ENCODE peak calls at places on chromosome 16, in nine cellular contexts. B, E, T, S, P, Y, I, W and H are unnamed samples.

GRCh38 chr16:69481901-69482341 is 57.5 kb downstream of the CYB5B start:
- DNase-seq in S (peak), P (peak), T (peak), B (no peak), I (peak), E (no peak), Y (peak), W (peak), H (no peak)

GRCh38 chr16:23057013-23057596 is 92.1 kb downstream of the USP31 start:
- DNase-seq in P (no peak), B (no peak), S (no peak), W (no peak), T (no peak), I (no peak), Y (no peak), E (no peak), H (no peak)

GRCh38 chr16:48284772-48285409 is 37.6 kb upstream of the ABCC11 start:
- DNase-seq in T (no peak), S (no peak), E (no peak), W (no peak), Y (no peak), B (peak), I (no peak), P (no peak), H (no peak)

GRCh38 chr16:54503436-54503835 is 216.8 kb upstream of the IRX3 start:
- DNase-seq in T (no peak), S (no peak), Y (peak), B (no peak), P (no peak), I (no peak), E (no peak), W (no peak), H (no peak)

GRCh38 chr16:66682271-66682670 is 14.3 kb downstream of the CMTM4 start:
- DNase-seq in T (no peak), P (no peak), S (no peak), I (no peak), E (no peak), Y (no peak), W (no peak), B (no peak), H (no peak)

GRCh38 chr16:79172306-79172705 is 428.2 kb downstream of the MAF start:
- DNase-seq in I (no peak), Y (no peak), P (peak), B (no peak), S (no peak), W (no peak), T (no peak), E (no peak), H (no peak)

GRCh38 chr16:23171234-23171948 is 11.2 kb upstream of the SCNN1G start:
- DNase-seq in B (no peak), T (no peak), W (no peak), E (no peak), S (no peak), P (no peak), Y (peak), I (no peak), H (no peak)

GRCh38 chr16:66204761-66205160 is 161.7 kb upstream of the CDH5 start:
- DNase-seq in T (no peak), B (no peak), P (no peak), S (no peak), W (no peak), I (no peak), E (no peak), Y (peak), H (no peak)

GRCh38 chr16:80105160-80105559 is 435.6 kb upstream of the DYNLRB2 start:
- DNase-seq in E (no peak), I (peak), S (no peak), B (no peak), P (peak), T (no peak), W (no peak), Y (no peak), H (no peak)

GRCh38 chr16:25089346-25089745 is 22.2 kb upstream of the LCMT1 start:
- DNase-seq in P (no peak), E (no peak), Y (no peak), W (no peak), S (no peak), I (no peak), T (no peak), B (no peak), H (no peak)

GRCh38 chr16:67407176-67407787 is 9.0 kb downstream of the ZDHHC1 start:
- DNase-seq in E (no peak), B (no peak), S (no peak), I (no peak), Y (peak), T (no peak), P (no peak), W (no peak), H (no peak)

GRCh38 chr16:17518441-17518840 is 47.7 kb upstream of the XYLT1 start:
- DNase-seq in W (no peak), T (no peak), E (no peak), I (no peak), S (no peak), P (no peak), B (no peak), Y (peak), H (no peak)

GRCh38 chr16:73546351-73546845 is 498.5 kb upstream of the ZFHX3 start:
- DNase-seq in I (no peak), Y (no peak), S (no peak), W (no peak), P (no peak), B (no peak), T (no peak), E (no peak), H (no peak)

GRCh38 chr16:73956592-73957495 is 339.8 kb upstream of the PSMD7 start:
- DNase-seq in T (peak), B (peak), S (peak), E (peak), P (peak), Y (peak), W (peak), I (peak), H (peak)

GRCh38 chr16:69424053-69424934 is at the start of gene CYB5B:
- DNase-seq in T (peak), W (peak), Y (peak), E (peak), S (peak), P (peak), B (peak), I (peak), H (peak)

GRCh38 chr16:88983771-88984687 is 7.0 kb upstream of the CBFA2T3 start:
- DNase-seq in P (no peak), B (no peak), E (no peak), S (no peak), W (no peak), T (no peak), Y (no peak), I (no peak), H (no peak)

GRCh38 chr16:53714080-53715050 is 10.4 kb downstream of the FTO start:
- DNase-seq in B (no peak), Y (peak), T (peak), I (no peak), P (no peak), S (no peak), E (no peak), W (peak), H (no peak)

GRCh38 chr16:87723224-87723619 is 42.6 kb downstream of the KLHDC4 start:
- DNase-seq in E (no peak), T (peak), S (no peak), I (no peak), W (no peak), Y (peak), P (peak), B (no peak), H (no peak)

GRCh38 chr16:64453643-64454042 is 668.2 kb downstream of the CDH11 start:
- DNase-seq in E (no peak), Y (no peak), I (no peak), T (no peak), B (peak), W (no peak), P (no peak), S (no peak), H (no peak)

GRCh38 chr16:77211880-77212735 is 12.9 kb downstream of the SYCE1L start:
- DNase-seq in P (peak), W (peak), B (peak), E (peak), I (peak), T (no peak), S (no peak), Y (no peak), H (no peak)

DNA sequence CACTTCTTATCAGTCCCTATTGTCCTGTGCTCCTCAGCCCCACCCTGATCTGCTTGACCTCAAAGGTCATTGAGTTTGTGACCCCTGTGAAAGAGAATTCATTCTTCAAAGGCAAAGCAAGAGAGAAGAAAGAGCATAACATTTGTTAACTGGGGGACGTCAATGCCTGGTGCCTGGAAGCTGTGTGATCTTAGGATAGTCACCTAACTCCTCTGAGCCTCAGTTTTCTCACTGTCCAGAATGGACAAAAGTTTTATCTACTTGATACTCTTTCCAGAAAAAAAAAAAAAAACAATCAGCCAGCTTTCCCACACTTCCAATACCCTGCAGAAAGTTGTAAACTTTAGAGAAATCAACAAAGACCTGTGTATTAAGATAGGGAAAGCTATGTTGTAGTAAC is 173.1 kb downstream of the C16orf78 start:
- DNase-seq in T (no peak), I (no peak), P (no peak), Y (no peak), W (no peak), E (no peak), B (no peak), S (no peak), H (no peak)
- H3K4me3 ChIP-seq in T (no peak), I (no peak), P (no peak), Y (no peak), W (no peak), E (no peak), B (no peak), S (no peak), H (no peak)

DNA sequence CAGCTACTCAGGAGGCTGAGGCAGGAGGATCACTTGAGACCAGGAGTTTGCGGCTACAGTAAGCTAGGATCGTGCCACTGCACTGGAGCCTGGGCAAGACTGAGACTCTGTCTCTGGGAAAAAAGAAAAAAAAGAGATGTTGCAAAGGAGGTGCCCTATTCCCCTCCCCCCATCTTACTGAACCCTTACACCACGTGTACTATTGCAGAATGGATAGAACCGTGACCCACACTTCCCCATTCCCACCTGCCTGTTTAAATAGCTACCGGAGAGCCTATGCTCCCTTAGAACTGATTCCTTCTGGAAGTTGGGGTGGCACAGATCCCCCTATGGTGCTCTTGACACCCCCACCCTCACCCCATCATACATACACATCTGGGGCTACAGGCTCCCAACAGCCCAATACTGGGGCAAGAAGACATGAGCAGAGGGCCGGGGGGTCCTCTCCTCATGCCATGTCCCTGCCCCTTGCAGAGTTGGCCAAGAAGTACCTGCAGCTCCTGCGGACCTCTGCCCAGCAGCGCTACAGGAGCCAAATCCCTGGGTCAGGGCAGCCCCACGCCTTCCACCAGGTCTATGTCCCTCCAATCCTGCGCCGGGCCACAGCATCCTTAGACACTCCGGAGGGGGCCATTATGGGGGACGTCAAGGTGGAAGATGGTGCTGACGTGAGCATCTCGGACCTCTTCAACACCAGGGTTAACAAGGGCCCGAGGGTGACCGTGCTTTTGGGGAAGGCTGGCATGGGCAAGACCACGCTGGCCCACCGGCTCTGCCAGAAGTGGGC is 35.7 kb downstream of the NLRC5 start:
- DNase-seq in E (no peak), W (no peak), I (no peak), T (no peak), B (no peak), Y (no peak), P (no peak), S (peak), H (no peak)
- H3K4me3 ChIP-seq in E (no peak), W (no peak), I (no peak), T (no peak), B (no peak), Y (no peak), P (no peak), S (no peak), H (no peak)

GRCh38 chr16:20257234-20257633 is 70.1 kb downstream of the GP2 start:
- DNase-seq in B (no peak), I (no peak), S (no peak), T (no peak), P (no peak), Y (no peak), W (no peak), E (no peak), H (no peak)
- H3K4me3 ChIP-seq in B (no peak), I (no peak), S (no peak), T (no peak), P (no peak), Y (no peak), W (no peak), E (no peak), H (no peak)

GRCh38 chr16:85980686-85981085 is 81.7 kb downstream of the IRF8 start:
- DNase-seq in E (no peak), P (no peak), T (no peak), S (no peak), W (no peak), B (no peak), Y (no peak), I (no peak), H (no peak)
- H3K4me3 ChIP-seq in E (no peak), P (no peak), T (no peak), S (no peak), W (no peak), B (no peak), Y (no peak), I (no peak), H (no peak)

GRCh38 chr16:8960788-8961109 is 3.0 kb downstream of the USP7 start:
- DNase-seq in P (no peak), I (no peak), Y (no peak), E (no peak), S (no peak), B (peak), W (no peak), T (no peak), H (no peak)
- H3K4me3 ChIP-seq in P (no peak), I (no peak), Y (peak), E (peak), S (no peak), B (peak), W (peak), T (no peak), H (no peak)

GRCh38 chr16:81693467-81694303 is 85.4 kb upstream of the PLCG2 start:
- DNase-seq in Y (peak), I (no peak), W (no peak), B (no peak), P (no peak), S (peak), T (no peak), E (no peak), H (no peak)
- H3K4me3 ChIP-seq in Y (no peak), I (no peak), W (no peak), B (no peak), P (no peak), S (no peak), T (no peak), E (no peak), H (no peak)

GRCh38 chr16:12901204-12901596 is 198 bp upstream of the SHISA9 start:
- DNase-seq in S (no peak), P (peak), T (no peak), Y (no peak), B (no peak), I (no peak), W (no peak), E (no peak), H (no peak)

GRCh38 chr16:12898556-12898955 is 2.8 kb upstream of the SHISA9 start:
- DNase-seq in P (no peak), T (no peak), W (no peak), Y (no peak), S (no peak), B (no peak), I (no peak), E (no peak), H (no peak)

GRCh38 chr16:12900599-12901203 is 697 bp upstream of the SHISA9 start:
- DNase-seq in P (no peak), T (no peak), Y (no peak), I (no peak), W (no peak), E (no peak), B (no peak), S (no peak), H (no peak)

GRCh38 chr16:12901597-12902436 is at the start of gene SHISA9:
- DNase-seq in T (no peak), P (no peak), E (no peak), I (no peak), B (no peak), W (no peak), Y (no peak), S (no peak), H (no peak)

GRCh38 chr16:12899529-12900168 is 1.7 kb upstream of the SHISA9 start:
- DNase-seq in P (no peak), B (no peak), W (no peak), S (no peak), T (no peak), Y (no peak), E (no peak), I (no peak), H (no peak)
- H3K4me3 ChIP-seq in P (no peak), B (no peak), W (no peak), S (no peak), T (no peak), Y (no peak), E (no peak), I (no peak), H (no peak)

GRCh38 chr16:29308644-29309546 is 97.6 kb downstream of the NPIPB11 start:
- DNase-seq in I (no peak), Y (no peak), S (peak), W (no peak), E (no peak), P (no peak), B (no peak), T (no peak), H (no peak)
- H3K4me3 ChIP-seq in I (no peak), Y (no peak), S (no peak), W (no peak), E (no peak), P (no peak), B (no peak), T (no peak), H (no peak)